ENCODE peak calls at places on chromosome 7, in five cellular contexts. N, Q, R, T and O are unnamed samples.

GRCh38 chr7:41110186-41110585 is 592.7 kb downstream of the INHBA start:
- DNase-seq in N (no peak), Q (no peak), R (no peak), T (no peak), O (no peak)

GRCh38 chr7:124737760-124738159 is 27.8 kb downstream of the GPR37 start:
- DNase-seq in N (no peak), Q (no peak), R (no peak), T (no peak), O (no peak)

GRCh38 chr7:17773289-17773626 is 167.0 kb downstream of the SNX13 start:
- DNase-seq in N (peak), Q (no peak), R (peak), T (no peak), O (no peak)

GRCh38 chr7:76074972-76075370 is 27.1 kb downstream of the MDH2 start:
- DNase-seq in N (no peak), Q (no peak), R (no peak), T (no peak), O (no peak)

GRCh38 chr7:147804032-147804431 is 786.5 kb upstream of the C7orf33 start:
- DNase-seq in N (no peak), Q (no peak), R (no peak), T (peak), O (no peak)

GRCh38 chr7:112036071-112036470 is 170.1 kb downstream of the DOCK4 start:
- DNase-seq in N (no peak), Q (no peak), R (no peak), T (no peak), O (no peak)

GRCh38 chr7:115044224-115044623 is 122.3 kb downstream of the MDFIC start:
- DNase-seq in N (no peak), Q (no peak), R (no peak), T (no peak), O (no peak)

GRCh38 chr7:71237945-71238344 is 106.0 kb downstream of the GALNT17 start:
- DNase-seq in N (no peak), Q (no peak), R (no peak), T (no peak), O (no peak)